ENCODE peak calls at places on chromosomes 16 and 17, in four cellular contexts. One of them, this sample, is unnamed.

GRCh38 chr17:36849871-36850348 is 87.4 kb upstream of the LHX1 start:
- DNase-seq in GM12878: peak; percentile 49
- DNase-seq in cardiac muscle cell: peak; percentile 14
- DNase-seq in stomach: no peak
- DNase-seq in this sample: no peak

GRCh38 chr17:8044819-8045810 is 6.3 kb downstream of the ALOX15B start:
- DNase-seq in cardiac muscle cell: no peak
- DNase-seq in stomach: no peak
- DNase-seq in GM12878: no peak
- DNase-seq in this sample: no peak

GRCh38 chr16:17930280-17930679 is 406.3 kb downstream of the NPIPA8 start:
- DNase-seq in GM12878: no peak
- DNase-seq in cardiac muscle cell: no peak
- DNase-seq in stomach: no peak
- DNase-seq in this sample: no peak

GRCh38 chr17:68580236-68580903 is 20.8 kb downstream of the FAM20A start:
- DNase-seq in GM12878: no peak
- DNase-seq in cardiac muscle cell: no peak
- DNase-seq in stomach: no peak
- DNase-seq in this sample: no peak

GRCh38 chr17:57482657-57483056 is 226.3 kb downstream of the MSI2 start:
- DNase-seq in GM12878: no peak
- DNase-seq in cardiac muscle cell: no peak
- DNase-seq in stomach: no peak
- DNase-seq in this sample: no peak

GRCh38 chr16:63617047-63617989 is 1504.5 kb downstream of the CDH11 start:
- DNase-seq in stomach: no peak
- DNase-seq in GM12878: no peak
- DNase-seq in cardiac muscle cell: peak; percentile 69
- DNase-seq in this sample: peak; percentile 18

GRCh38 chr16:14187517-14188338 is 116.6 kb downstream of the MRTFB start:
- DNase-seq in GM12878: no peak
- DNase-seq in cardiac muscle cell: no peak
- DNase-seq in stomach: no peak
- DNase-seq in this sample: no peak

GRCh38 chr16:78392585-78393195 is 293.2 kb downstream of the WWOX start:
- DNase-seq in stomach: no peak
- DNase-seq in cardiac muscle cell: no peak
- DNase-seq in GM12878: no peak
- DNase-seq in this sample: no peak

GRCh38 chr16:77250395-77250794 is 51.2 kb downstream of the SYCE1L start:
- DNase-seq in GM12878: no peak
- DNase-seq in cardiac muscle cell: no peak
- DNase-seq in stomach: no peak
- DNase-seq in this sample: no peak

GRCh38 chr16:89048087-89048729 is 45.4 kb upstream of the ACSF3 start:
- DNase-seq in cardiac muscle cell: no peak
- DNase-seq in GM12878: no peak
- DNase-seq in stomach: no peak
- DNase-seq in this sample: no peak

GRCh38 chr17:1259910-1260389 is 10.3 kb upstream of the BHLHA9 start:
- DNase-seq in stomach: no peak
- DNase-seq in cardiac muscle cell: no peak
- DNase-seq in GM12878: no peak
- DNase-seq in this sample: no peak

GRCh38 chr17:9151091-9151490 is 129.8 kb downstream of the NTN1 start:
- DNase-seq in stomach: no peak
- DNase-seq in GM12878: no peak
- DNase-seq in cardiac muscle cell: peak; percentile 41
- DNase-seq in this sample: no peak

GRCh38 chr16:75860654-75861053 is 134.4 kb upstream of the CPHXL start:
- DNase-seq in stomach: no peak
- DNase-seq in GM12878: no peak
- DNase-seq in cardiac muscle cell: peak; percentile 78
- DNase-seq in this sample: no peak

GRCh38 chr17:29096094-29096493 is 53.2 kb downstream of the PIPOX start:
- DNase-seq in cardiac muscle cell: no peak
- DNase-seq in GM12878: no peak
- DNase-seq in stomach: no peak
- DNase-seq in this sample: no peak

GRCh38 chr16:72832640-72833039 is 215.3 kb downstream of the ZFHX3 start:
- DNase-seq in cardiac muscle cell: peak; percentile 71
- DNase-seq in stomach: peak; percentile 86
- DNase-seq in GM12878: no peak
- DNase-seq in this sample: peak; percentile 58

GRCh38 chr17:5561736-5562135 is 22.6 kb downstream of the NLRP1 start:
- DNase-seq in cardiac muscle cell: no peak
- DNase-seq in GM12878: no peak
- DNase-seq in stomach: no peak
- DNase-seq in this sample: no peak

GRCh38 chr16:88464447-88465318 is 11.6 kb downstream of the ZFPM1 start:
- DNase-seq in GM12878: no peak
- DNase-seq in stomach: no peak
- DNase-seq in cardiac muscle cell: no peak
- DNase-seq in this sample: no peak

GRCh38 chr16:30876867-30877266 is 17.0 kb downstream of the BCL7C start:
- DNase-seq in stomach: no peak
- DNase-seq in cardiac muscle cell: no peak
- DNase-seq in GM12878: no peak
- DNase-seq in this sample: no peak

GRCh38 chr17:28282596-28282995 is 36.4 kb upstream of the TMEM97 start:
- DNase-seq in stomach: no peak
- DNase-seq in GM12878: no peak
- DNase-seq in cardiac muscle cell: peak; percentile 8
- DNase-seq in this sample: no peak

GRCh38 chr17:4719684-4720221 is 9.3 kb downstream of the ARRB2 start:
- DNase-seq in stomach: peak; percentile 75
- DNase-seq in GM12878: no peak
- DNase-seq in cardiac muscle cell: no peak
- DNase-seq in this sample: peak; percentile 52

GRCh38 chr17:14301761-14302401 is 1.0 kb downstream of the HS3ST3B1 start:
- DNase-seq in stomach: peak; percentile 48
- DNase-seq in cardiac muscle cell: peak; percentile 47
- DNase-seq in GM12878: no peak
- DNase-seq in this sample: peak; percentile 76

GRCh38 chr17:74156878-74157277 is 46.6 kb upstream of the RPL38 start:
- DNase-seq in stomach: no peak
- DNase-seq in cardiac muscle cell: no peak
- DNase-seq in GM12878: no peak
- DNase-seq in this sample: no peak

GRCh38 chr17:66348605-66349165 is 46.3 kb downstream of the PRKCA start:
- DNase-seq in GM12878: no peak
- DNase-seq in cardiac muscle cell: peak; percentile 53
- DNase-seq in stomach: peak; percentile 39
- DNase-seq in this sample: peak; percentile 45

GRCh38 chr16:85524365-85524629 is 88.8 kb upstream of the GSE1 start:
- DNase-seq in GM12878: no peak
- DNase-seq in cardiac muscle cell: no peak
- DNase-seq in stomach: no peak
- DNase-seq in this sample: no peak

GRCh38 chr16:85526132-85526731 is 86.9 kb upstream of the GSE1 start:
- DNase-seq in cardiac muscle cell: no peak
- DNase-seq in stomach: no peak
- DNase-seq in GM12878: no peak
- DNase-seq in this sample: no peak

GRCh38 chr16:85527042-85527766 is 85.9 kb upstream of the GSE1 start:
- DNase-seq in stomach: no peak
- DNase-seq in GM12878: no peak
- DNase-seq in cardiac muscle cell: no peak
- DNase-seq in this sample: no peak

GRCh38 chr16:85524630-85525463 is 88.3 kb upstream of the GSE1 start:
- DNase-seq in GM12878: no peak
- DNase-seq in cardiac muscle cell: no peak
- DNase-seq in stomach: peak; percentile 53
- DNase-seq in this sample: no peak

GRCh38 chr16:85525464-85526117 is 87.5 kb upstream of the GSE1 start:
- DNase-seq in cardiac muscle cell: no peak
- DNase-seq in GM12878: no peak
- DNase-seq in stomach: no peak
- DNase-seq in this sample: no peak
- TF ChIP-seq CTCF in cardiac muscle cell: no peak
- TF ChIP-seq CTCF in GM12878: no peak
- TF ChIP-seq CTCF in stomach: no peak
- TF ChIP-seq CTCF in this sample: no peak

GRCh38 chr16:68592466-68593337 is 52.4 kb upstream of the CDH3 start:
- DNase-seq in stomach: no peak
- DNase-seq in GM12878: no peak
- DNase-seq in cardiac muscle cell: no peak
- DNase-seq in this sample: no peak

GRCh38 chr16:68596266-68596665 is 48.8 kb upstream of the CDH3 start:
- DNase-seq in stomach: no peak
- DNase-seq in GM12878: no peak
- DNase-seq in cardiac muscle cell: no peak
- DNase-seq in this sample: no peak

GRCh38 chr16:68590201-68590994 is 51.3 kb downstream of the ZFP90 start:
- DNase-seq in cardiac muscle cell: peak; percentile 83
- DNase-seq in GM12878: no peak
- DNase-seq in stomach: peak; percentile 74
- DNase-seq in this sample: peak; percentile 90
- TF ChIP-seq CTCF in cardiac muscle cell: peak; percentile 79
- TF ChIP-seq CTCF in GM12878: peak; percentile 34
- TF ChIP-seq CTCF in stomach: peak; percentile 61
- TF ChIP-seq CTCF in this sample: peak; percentile 74

GRCh38 chr16:28494141-28494851 is at the start of gene APOBR:
- DNase-seq in cardiac muscle cell: no peak
- DNase-seq in stomach: peak; percentile 58
- DNase-seq in GM12878: peak; percentile 83
- DNase-seq in this sample: no peak

GRCh38 chr16:28492511-28492910 is 637 bp upstream of the CLN3 start:
- DNase-seq in stomach: no peak
- DNase-seq in GM12878: no peak
- DNase-seq in cardiac muscle cell: no peak
- DNase-seq in this sample: no peak

GRCh38 chr16:28491970-28492474 is at the start of gene CLN3:
- DNase-seq in cardiac muscle cell: peak; percentile 91
- DNase-seq in stomach: peak; percentile 91
- DNase-seq in GM12878: peak; percentile 89
- DNase-seq in this sample: peak; percentile 90

GRCh38 chr16:28495098-28495793 is 803 bp downstream of the APOBR start:
- DNase-seq in cardiac muscle cell: no peak
- DNase-seq in stomach: no peak
- DNase-seq in GM12878: no peak
- DNase-seq in this sample: no peak

DNA sequence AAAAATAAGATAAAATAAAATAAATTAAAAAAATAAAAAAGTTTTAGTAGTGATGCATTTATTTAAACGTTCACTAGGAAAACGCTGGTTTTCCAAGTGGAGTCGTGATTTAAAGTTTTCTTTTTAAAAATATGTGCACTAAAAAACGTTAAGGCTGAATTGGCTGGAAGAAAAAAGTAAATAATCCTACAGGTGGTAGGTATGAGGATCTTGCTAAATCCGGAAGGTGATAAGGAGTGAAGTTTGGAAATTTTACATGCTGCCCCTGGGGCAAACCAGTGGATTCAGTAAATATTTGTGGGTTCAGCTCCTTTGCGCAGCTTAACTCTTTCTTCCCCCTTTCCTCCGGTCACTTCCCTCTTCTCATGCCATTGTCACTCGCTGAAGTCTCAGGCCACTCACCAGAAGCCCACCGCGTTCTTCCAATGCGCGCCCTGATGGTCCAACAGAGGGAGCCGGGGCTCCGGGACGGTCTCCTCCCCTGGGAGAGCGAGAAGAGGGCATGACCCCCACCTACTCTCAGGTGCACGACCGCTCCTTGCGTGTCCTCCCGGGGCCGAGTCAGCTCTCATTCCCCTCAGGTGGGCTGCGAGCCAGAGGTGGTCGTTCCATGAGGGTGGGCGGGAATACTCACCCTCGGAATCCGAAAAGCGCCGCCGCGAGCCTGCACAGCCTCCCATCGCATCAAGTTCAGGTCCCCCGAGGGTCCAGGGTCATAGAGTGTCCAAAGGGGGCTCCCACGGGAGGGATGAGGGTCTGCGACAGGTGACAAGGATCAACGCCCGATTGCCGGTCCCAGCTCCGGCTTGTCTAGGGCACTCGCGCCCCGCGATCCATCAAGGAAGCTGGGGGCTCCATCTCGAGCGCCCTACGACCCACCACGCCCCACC is 549 bp downstream of the CLN3 start:
- DNase-seq in cardiac muscle cell: peak; percentile 52
- DNase-seq in stomach: no peak
- DNase-seq in GM12878: no peak
- DNase-seq in this sample: peak; percentile 83
- TF ChIP-seq CTCF in cardiac muscle cell: peak; percentile 40
- TF ChIP-seq CTCF in stomach: no peak
- TF ChIP-seq CTCF in GM12878: no peak
- TF ChIP-seq CTCF in this sample: no peak

GRCh38 chr16:1863681-1864460 is 8.1 kb downstream of the MEIOB start:
- DNase-seq in cardiac muscle cell: peak; percentile 44
- DNase-seq in stomach: no peak
- DNase-seq in GM12878: no peak
- DNase-seq in this sample: no peak
- TF ChIP-seq CTCF in cardiac muscle cell: peak; percentile 50
- TF ChIP-seq CTCF in stomach: peak; percentile 48
- TF ChIP-seq CTCF in GM12878: peak; percentile 42
- TF ChIP-seq CTCF in this sample: peak; percentile 23

DNA sequence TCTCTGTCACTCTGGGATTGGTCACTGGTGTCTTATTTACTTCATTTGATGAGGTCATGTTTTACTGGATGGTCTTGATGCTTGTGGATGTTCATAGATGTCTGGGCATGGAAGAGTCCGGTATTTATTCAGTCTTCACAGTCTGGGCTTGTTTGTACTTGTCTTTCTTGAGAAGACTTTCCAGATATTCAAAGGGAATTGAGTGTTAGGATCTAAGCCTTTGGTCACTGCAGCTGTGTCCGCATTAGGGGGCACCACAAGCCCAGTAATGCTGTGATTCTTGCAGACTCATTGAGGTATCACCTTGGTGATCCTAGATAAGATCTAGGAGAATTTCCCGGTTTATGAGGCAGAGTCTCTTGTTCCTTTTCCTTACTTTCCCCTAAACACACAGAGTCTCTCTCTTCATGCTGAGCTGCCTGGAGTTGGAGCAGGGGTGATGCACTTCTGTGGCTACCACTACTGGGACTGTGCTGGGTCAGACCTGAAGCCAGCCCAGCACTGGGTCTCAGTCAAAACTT is 214.7 kb downstream of the SPECC1 start:
- DNase-seq in cardiac muscle cell: no peak
- DNase-seq in stomach: no peak
- DNase-seq in GM12878: no peak
- DNase-seq in this sample: no peak
- TF ChIP-seq CTCF in cardiac muscle cell: no peak
- TF ChIP-seq CTCF in stomach: no peak
- TF ChIP-seq CTCF in GM12878: no peak
- TF ChIP-seq CTCF in this sample: no peak

GRCh38 chr17:49514374-49514738 is 19.3 kb downstream of the NGFR start:
- DNase-seq in GM12878: no peak
- DNase-seq in stomach: no peak
- DNase-seq in cardiac muscle cell: peak; percentile 41
- DNase-seq in this sample: no peak
- TF ChIP-seq CTCF in GM12878: peak; percentile 10
- TF ChIP-seq CTCF in stomach: no peak
- TF ChIP-seq CTCF in cardiac muscle cell: peak; percentile 55
- TF ChIP-seq CTCF in this sample: no peak